ENCODE peak calls at places on chromosomes 7 and 10, in eight cellular contexts. E is NCI-H1092 treated with DMSO at 0.1 percent for 48 hours; N is T follicular helper cell; W is caudate nucleus; C is activated T-cell treated with anti-CD3 and anti-CD28 coated beads for 1 hour; G is activated T-helper 1 cell treated with anti-CD3 and anti-CD28 coated beads, Interleukin-2, amount 50 U/mL, for 16 hours; B is hepatocyte; T is NCI-H1105 treated with DMSO at 0.1 percent for 48 hours. H is an unnamed sample.

GRCh38 chr7:8147004-8147403 is 115.0 kb downstream of the ICA1 start:
- DNase-seq in T (peak; percentile 94), W (no peak), E (peak; percentile 93), C (no peak), G (no peak), B (no peak), N (no peak), H (no peak)

GRCh38 chr10:73044378-73045285 is 52.0 kb downstream of the P4HA1 start:
- DNase-seq in G (no peak), B (no peak), C (no peak), T (no peak), N (no peak), E (no peak), W (no peak), H (peak; percentile 91)

GRCh38 chr10:73819513-73820093 is 8.2 kb upstream of the NDST2 start:
- DNase-seq in C (no peak), E (no peak), W (no peak), B (no peak), N (no peak), T (no peak), G (no peak), H (peak; percentile 44)

GRCh38 chr10:125187238-125188194 is 27.2 kb upstream of the CTBP2 start:
- DNase-seq in N (no peak), B (no peak), C (no peak), E (no peak), G (no peak), W (no peak), T (no peak), H (no peak)

GRCh38 chr10:27285093-27285492 is 44.5 kb upstream of the ACBD5 start:
- DNase-seq in C (peak; percentile 2), T (no peak), E (no peak), W (no peak), N (no peak), B (peak; percentile 26), G (no peak), H (peak; percentile 3)

GRCh38 chr10:42738669-42739068 is 43.9 kb upstream of the BMS1 start:
- DNase-seq in B (no peak), T (no peak), W (no peak), N (no peak), G (no peak), C (no peak), E (no peak), H (no peak)

GRCh38 chr10:9253121-9253520 is 1198.6 kb downstream of the GATA3 start:
- DNase-seq in T (no peak), G (no peak), W (no peak), B (peak; percentile 21), E (no peak), N (no peak), C (no peak), H (peak; percentile 50)

GRCh38 chr7:145175366-145175765 is 339.5 kb upstream of the TPK1 start:
- DNase-seq in E (no peak), C (no peak), G (no peak), B (no peak), W (no peak), T (no peak), N (no peak), H (no peak)

GRCh38 chr10:123434435-123435039 is 231.6 kb upstream of the GPR26 start:
- DNase-seq in T (no peak), C (no peak), N (no peak), E (no peak), B (no peak), W (no peak), G (no peak), H (no peak)

GRCh38 chr7:44967571-44968446 is 11.0 kb downstream of the MYO1G start:
- DNase-seq in B (no peak), W (no peak), G (no peak), T (no peak), E (no peak), C (no peak), N (no peak), H (no peak)

GRCh38 chr10:50470345-50470744 is 153.4 kb downstream of the SGMS1 start:
- DNase-seq in B (no peak), W (no peak), T (no peak), C (no peak), E (no peak), G (no peak), N (no peak), H (no peak)

GRCh38 chr10:132963430-132963960 is 21.1 kb upstream of the CFAP46 start:
- DNase-seq in E (no peak), C (no peak), N (no peak), B (no peak), T (no peak), W (no peak), G (no peak), H (no peak)

GRCh38 chr7:26426096-26426495 is 134.4 kb downstream of the SNX10 start:
- DNase-seq in N (no peak), C (no peak), G (no peak), T (no peak), B (no peak), W (no peak), E (peak; percentile 33), H (no peak)

GRCh38 chr10:75487087-75487784 is 55.8 kb downstream of the LRMDA start:
- DNase-seq in W (no peak), E (no peak), T (no peak), C (no peak), B (no peak), G (no peak), N (no peak), H (no peak)

GRCh38 chr7:114789942-114790341 is 132.0 kb upstream of the MDFIC start:
- DNase-seq in C (no peak), G (no peak), N (no peak), T (no peak), B (no peak), W (no peak), E (no peak), H (peak; percentile 86)

GRCh38 chr7:143285806-143286521 is 1.2 kb downstream of the TMEM139 start:
- DNase-seq in E (no peak), W (peak; percentile 64), N (no peak), B (no peak), T (no peak), G (no peak), C (no peak), H (no peak)

GRCh38 chr10:29858352-29859267 is 200.8 kb downstream of the JCAD start:
- DNase-seq in C (no peak), G (no peak), N (no peak), B (peak; percentile 73), E (peak; percentile 3), T (no peak), W (no peak), H (peak; percentile 74)

GRCh38 chr7:155231241-155231800 is 66.4 kb upstream of the INSIG1 start:
- DNase-seq in E (no peak), B (no peak), C (no peak), W (no peak), G (no peak), N (no peak), T (no peak), H (no peak)

GRCh38 chr10:129075936-129076335 is 391.1 kb upstream of the MGMT start:
- DNase-seq in T (no peak), E (no peak), N (no peak), G (no peak), C (no peak), W (no peak), B (no peak), H (no peak)

GRCh38 chr7:94129443-94130140 is 125.4 kb upstream of the BET1 start:
- DNase-seq in W (no peak), N (no peak), C (no peak), T (no peak), E (no peak), G (no peak), B (peak; percentile 30), H (peak; percentile 93)

GRCh38 chr10:110361800-110362456 is 57.2 kb upstream of the SMNDC1 start:
- DNase-seq in C (no peak), N (no peak), E (no peak), T (no peak), B (no peak), W (no peak), G (no peak), H (no peak)

GRCh38 chr10:34392641-34393170 is 422.4 kb downstream of the PARD3 start:
- DNase-seq in W (no peak), N (no peak), T (no peak), E (no peak), C (no peak), B (no peak), G (no peak), H (no peak)

GRCh38 chr10:18214692-18215563 is 74.7 kb downstream of the CACNB2 start:
- DNase-seq in N (no peak), T (peak; percentile 11), B (peak; percentile 70), G (no peak), W (peak; percentile 16), C (no peak), E (no peak), H (peak; percentile 56)